ENCODE peak calls at places on chromosomes 6 and 20, in four cellular contexts. One of them, this sample, is unnamed.

GRCh38 chr6:6008648-6009421 is 2.1 kb upstream of the NRN1 start:
- DNase-seq in HepG2: peak
- DNase-seq in WTC11: peak
- DNase-seq in K562: peak
- DNase-seq in this sample: peak

GRCh38 chr6:43830775-43831174 is 60.8 kb downstream of the VEGFA start:
- DNase-seq in K562: no peak
- DNase-seq in HepG2: no peak
- DNase-seq in WTC11: no peak
- DNase-seq in this sample: no peak

GRCh38 chr6:142605922-142606321 is 304.1 kb downstream of the ADGRG6 start:
- DNase-seq in WTC11: no peak
- DNase-seq in K562: no peak
- DNase-seq in HepG2: no peak
- DNase-seq in this sample: no peak

GRCh38 chr20:5526516-5526915 is 209.8 kb upstream of the PROKR2 start:
- DNase-seq in K562: no peak
- DNase-seq in HepG2: no peak
- DNase-seq in WTC11: no peak
- DNase-seq in this sample: no peak

GRCh38 chr20:38779247-38780097 is 26.0 kb upstream of the PPP1R16B start:
- DNase-seq in WTC11: peak
- DNase-seq in K562: no peak
- DNase-seq in HepG2: no peak
- DNase-seq in this sample: no peak

GRCh38 chr6:169812257-169812644 is 60.8 kb downstream of the ERMARD start:
- DNase-seq in K562: no peak
- DNase-seq in WTC11: no peak
- DNase-seq in HepG2: no peak
- DNase-seq in this sample: no peak

GRCh38 chr6:36633915-36634314 is 39.8 kb downstream of the SRSF3 start:
- DNase-seq in K562: no peak
- DNase-seq in WTC11: no peak
- DNase-seq in HepG2: peak
- DNase-seq in this sample: peak

GRCh38 chr20:4973330-4974097 is 27.8 kb downstream of the SLC23A2 start:
- DNase-seq in HepG2: peak
- DNase-seq in WTC11: no peak
- DNase-seq in K562: no peak
- DNase-seq in this sample: no peak

GRCh38 chr20:64109831-64110391 is 2.5 kb upstream of the NPBWR2 start:
- DNase-seq in HepG2: no peak
- DNase-seq in K562: no peak
- DNase-seq in WTC11: peak
- DNase-seq in this sample: no peak

GRCh38 chr20:64107736-64108457 is 532 bp upstream of the NPBWR2 start:
- DNase-seq in WTC11: peak
- DNase-seq in HepG2: no peak
- DNase-seq in K562: no peak
- DNase-seq in this sample: no peak

GRCh38 chr20:64109390-64109747 is 2.0 kb upstream of the NPBWR2 start:
- DNase-seq in HepG2: no peak
- DNase-seq in WTC11: no peak
- DNase-seq in K562: no peak
- DNase-seq in this sample: no peak

GRCh38 chr20:64110411-64111068 is 3.2 kb upstream of the NPBWR2 start:
- DNase-seq in K562: no peak
- DNase-seq in HepG2: no peak
- DNase-seq in WTC11: peak
- DNase-seq in this sample: peak

DNA sequence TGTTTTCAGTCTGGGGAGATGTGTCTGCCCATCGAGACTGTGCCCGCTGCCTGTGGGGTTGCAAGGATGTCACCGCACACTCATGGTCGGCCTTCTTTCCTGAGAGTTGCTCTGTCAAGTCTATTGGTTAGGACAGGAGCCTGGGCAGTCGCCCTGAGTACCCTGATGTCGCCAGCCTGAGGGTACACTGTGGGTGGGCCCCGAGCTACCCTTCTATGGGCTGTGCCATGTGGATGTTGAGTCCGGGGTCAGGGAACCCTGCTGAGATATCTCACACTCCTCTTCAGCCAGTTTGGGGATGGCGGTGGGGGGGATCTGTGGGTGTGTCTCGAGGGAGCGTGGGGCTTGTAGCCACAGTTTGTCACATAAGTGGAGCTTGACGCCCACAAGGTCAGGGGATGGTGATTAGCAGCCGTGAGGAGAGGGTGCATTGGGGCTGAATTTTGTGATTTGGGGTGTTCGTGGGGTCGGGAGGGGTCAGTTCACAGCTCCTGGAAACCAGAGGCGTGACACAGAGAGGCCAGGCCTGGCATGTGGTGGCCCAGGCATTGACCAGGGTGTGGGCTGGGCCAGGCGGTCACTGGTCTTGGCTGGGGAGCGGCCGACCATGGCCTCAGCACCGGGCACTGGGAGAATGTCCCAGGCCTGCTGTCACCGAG is 1.5 kb upstream of the NPBWR2 start:
- DNase-seq in K562: no peak
- DNase-seq in WTC11: peak
- DNase-seq in HepG2: no peak
- DNase-seq in this sample: no peak
- TF ChIP-seq FOXJ3 in K562: no peak
- TF ChIP-seq FOXJ3 in WTC11: no peak
- TF ChIP-seq FOXJ3 in HepG2: no peak
- TF ChIP-seq FOXJ3 in this sample: no peak

GRCh38 chr6:15588966-15589634 is 73.7 kb downstream of the DTNBP1 start:
- DNase-seq in HepG2: no peak
- DNase-seq in K562: no peak
- DNase-seq in WTC11: no peak
- DNase-seq in this sample: no peak
- TF ChIP-seq FOXJ3 in HepG2: no peak
- TF ChIP-seq FOXJ3 in K562: no peak
- TF ChIP-seq FOXJ3 in WTC11: no peak
- TF ChIP-seq FOXJ3 in this sample: no peak

DNA sequence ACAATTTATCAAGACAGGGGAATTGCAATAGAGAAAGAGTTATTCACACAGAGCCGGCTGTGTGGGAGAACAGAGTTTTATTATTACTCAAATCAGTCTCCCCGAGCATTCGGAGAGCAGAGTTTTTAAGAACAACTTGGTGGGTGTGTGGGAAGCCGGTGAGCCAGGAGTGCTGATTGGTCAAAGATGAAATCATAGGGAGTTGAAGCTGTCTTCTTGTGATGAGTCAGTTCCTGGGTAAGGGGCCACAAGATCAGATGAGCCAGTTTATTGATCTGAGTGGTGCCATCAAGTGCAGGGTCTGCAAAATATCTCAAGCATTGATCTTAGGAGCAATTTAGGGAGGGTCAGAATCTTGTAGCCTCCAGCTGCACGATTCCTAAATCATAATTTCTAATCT is 50.0 kb upstream of the ECI2 start:
- DNase-seq in K562: no peak
- DNase-seq in HepG2: no peak
- DNase-seq in WTC11: no peak
- DNase-seq in this sample: no peak
- TF ChIP-seq FOXJ3 in K562: no peak
- TF ChIP-seq FOXJ3 in HepG2: no peak
- TF ChIP-seq FOXJ3 in WTC11: no peak
- TF ChIP-seq FOXJ3 in this sample: no peak

DNA sequence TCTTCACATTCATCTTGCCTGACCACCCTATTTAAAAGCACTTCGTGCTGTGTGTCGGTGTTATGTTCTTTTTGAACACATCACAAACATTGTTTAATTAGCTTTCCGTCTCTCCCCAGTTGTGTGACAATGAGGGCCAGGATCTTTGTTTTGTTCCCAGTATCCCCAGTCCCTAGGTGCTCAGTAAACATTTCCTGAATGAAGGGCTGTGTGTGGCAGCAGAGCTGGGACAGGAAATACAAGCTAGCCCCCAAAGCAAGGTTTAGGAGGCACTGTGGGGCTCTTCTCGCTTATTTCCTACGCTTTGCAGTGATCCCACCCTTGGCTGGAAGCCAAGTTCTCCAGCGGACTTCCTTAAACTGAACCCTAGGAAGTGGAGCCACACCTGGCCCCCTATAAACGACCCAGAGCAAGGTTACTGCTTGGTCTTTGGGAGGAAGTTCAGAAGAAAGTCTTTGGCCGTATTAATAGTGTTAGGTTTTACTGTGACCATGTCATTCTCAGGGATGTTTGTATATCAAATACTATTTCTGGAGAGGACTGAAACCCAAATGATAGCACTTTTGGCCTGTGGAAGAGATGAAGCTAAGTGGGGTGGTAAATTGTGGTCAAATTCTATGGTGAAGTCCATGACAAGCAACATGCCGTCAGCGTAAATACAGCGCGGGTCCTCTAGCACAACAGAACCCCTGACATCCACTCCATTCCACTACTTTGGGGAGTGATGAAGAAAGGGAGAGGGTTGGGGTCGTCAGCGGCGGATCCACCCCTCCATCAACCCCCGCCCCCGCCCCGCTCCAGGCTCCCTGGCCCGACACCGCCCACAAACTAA is 568 bp upstream of the FANCE start:
- DNase-seq in K562: no peak
- DNase-seq in HepG2: no peak
- DNase-seq in WTC11: no peak
- DNase-seq in this sample: no peak
- TF ChIP-seq FOXJ3 in K562: no peak
- TF ChIP-seq FOXJ3 in HepG2: no peak
- TF ChIP-seq FOXJ3 in WTC11: no peak
- TF ChIP-seq FOXJ3 in this sample: no peak

GRCh38 chr6:34393968-34394305 is 1.5 kb upstream of the NUDT3 start:
- DNase-seq in WTC11: no peak
- DNase-seq in K562: no peak
- DNase-seq in HepG2: no peak
- DNase-seq in this sample: no peak
- TF ChIP-seq FOXJ3 in WTC11: no peak
- TF ChIP-seq FOXJ3 in K562: no peak
- TF ChIP-seq FOXJ3 in HepG2: no peak
- TF ChIP-seq FOXJ3 in this sample: no peak

DNA sequence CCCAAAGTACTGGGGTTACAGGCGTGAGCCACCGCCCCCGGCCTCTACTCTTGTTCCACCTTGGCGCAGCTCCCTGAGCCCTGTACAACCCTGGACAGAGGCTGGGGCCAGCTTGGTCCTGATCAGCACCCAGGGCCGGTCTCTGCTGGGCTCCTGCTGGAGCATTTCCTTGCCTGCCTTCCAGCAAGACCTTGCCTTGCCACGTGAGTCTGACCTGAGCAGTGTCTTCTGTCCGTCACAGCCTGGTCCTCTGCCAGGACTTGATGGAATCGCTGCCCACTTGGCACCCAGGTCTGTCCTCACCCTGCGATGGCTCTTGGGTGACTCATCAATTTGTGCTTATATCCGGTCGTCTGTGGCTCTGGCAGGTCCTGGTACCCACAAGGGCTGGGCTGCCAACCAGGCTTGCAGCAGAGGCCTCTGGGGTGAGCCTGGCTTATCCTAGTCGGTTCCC is 10.0 kb upstream of the SULF2 start:
- DNase-seq in WTC11: no peak
- DNase-seq in HepG2: no peak
- DNase-seq in K562: no peak
- DNase-seq in this sample: no peak
- TF ChIP-seq FOXJ3 in WTC11: no peak
- TF ChIP-seq FOXJ3 in HepG2: no peak
- TF ChIP-seq FOXJ3 in K562: no peak
- TF ChIP-seq FOXJ3 in this sample: no peak

GRCh38 chr20:20303742-20304141 is 64.2 kb upstream of the INSM1 start:
- DNase-seq in K562: no peak
- DNase-seq in WTC11: no peak
- DNase-seq in HepG2: no peak
- DNase-seq in this sample: no peak
- TF ChIP-seq FOXJ3 in K562: no peak
- TF ChIP-seq FOXJ3 in WTC11: no peak
- TF ChIP-seq FOXJ3 in HepG2: no peak
- TF ChIP-seq FOXJ3 in this sample: no peak